ENCODE peak calls at places on chromosome 19, in eight cellular contexts. One of them, this sample, is unnamed. For H3K4me1, the result is how much of the 10 kb centered on the place peaks cover.

GRCh38 chr19:1412323-1412923 is 5.0 kb downstream of the DAZAP1 start:
- DNase-seq in ovary: no peak
- DNase-seq in spleen: no peak
- DNase-seq in K562: no peak
- DNase-seq in A549: no peak
- DNase-seq in body of pancreas: no peak
- DNase-seq in uterus: no peak
- DNase-seq in right lobe of liver: no peak
- DNase-seq in this sample: no peak

GRCh38 chr19:16970821-16971220 is 55.8 kb downstream of the CPAMD8 start:
- DNase-seq in right lobe of liver: no peak
- DNase-seq in K562: no peak
- DNase-seq in uterus: no peak
- DNase-seq in A549: no peak
- DNase-seq in spleen: peak
- DNase-seq in ovary: no peak
- DNase-seq in body of pancreas: no peak
- DNase-seq in this sample: no peak

GRCh38 chr19:39963860-39964259 is 7.1 kb upstream of the PSMC4 start:
- DNase-seq in body of pancreas: no peak
- DNase-seq in uterus: no peak
- DNase-seq in right lobe of liver: no peak
- DNase-seq in spleen: no peak
- DNase-seq in ovary: no peak
- DNase-seq in K562: no peak
- DNase-seq in A549: no peak
- DNase-seq in this sample: no peak

GRCh38 chr19:45172173-45172572 is 5.9 kb downstream of the TRAPPC6A start:
- DNase-seq in right lobe of liver: no peak
- DNase-seq in body of pancreas: no peak
- DNase-seq in ovary: no peak
- DNase-seq in A549: no peak
- DNase-seq in spleen: no peak
- DNase-seq in K562: no peak
- DNase-seq in uterus: no peak
- DNase-seq in this sample: no peak

GRCh38 chr19:38401148-38401547 is 1.7 kb upstream of the FAM98C start:
- DNase-seq in spleen: no peak
- DNase-seq in A549: no peak
- DNase-seq in uterus: no peak
- DNase-seq in ovary: no peak
- DNase-seq in K562: no peak
- DNase-seq in right lobe of liver: no peak
- DNase-seq in body of pancreas: no peak
- DNase-seq in this sample: no peak

GRCh38 chr19:2337329-2337707 is 8.8 kb downstream of the SPPL2B start:
- DNase-seq in spleen: no peak
- DNase-seq in body of pancreas: peak
- DNase-seq in ovary: peak
- DNase-seq in K562: no peak
- DNase-seq in right lobe of liver: no peak
- DNase-seq in A549: no peak
- DNase-seq in uterus: peak
- DNase-seq in this sample: no peak

GRCh38 chr19:34269968-34270621 is 15.7 kb downstream of the GARRE1 start:
- DNase-seq in right lobe of liver: peak
- DNase-seq in A549: no peak
- DNase-seq in uterus: peak
- DNase-seq in ovary: no peak
- DNase-seq in K562: no peak
- DNase-seq in spleen: peak
- DNase-seq in body of pancreas: peak
- DNase-seq in this sample: peak

GRCh38 chr19:33261511-33262192 is 36.0 kb upstream of the SLC7A10 start:
- DNase-seq in A549: no peak
- DNase-seq in ovary: no peak
- DNase-seq in K562: no peak
- DNase-seq in right lobe of liver: no peak
- DNase-seq in body of pancreas: no peak
- DNase-seq in spleen: no peak
- DNase-seq in uterus: no peak
- DNase-seq in this sample: no peak

GRCh38 chr19:55312621-55313117 is 12.5 kb downstream of the TMEM150B start:
- DNase-seq in uterus: no peak
- DNase-seq in ovary: peak
- DNase-seq in A549: no peak
- DNase-seq in K562: no peak
- DNase-seq in right lobe of liver: no peak
- DNase-seq in spleen: no peak
- DNase-seq in body of pancreas: no peak
- DNase-seq in this sample: no peak

GRCh38 chr19:1510807-1511206 is 2.0 kb downstream of the ADAMTSL5 start:
- DNase-seq in body of pancreas: no peak
- DNase-seq in ovary: no peak
- DNase-seq in A549: no peak
- DNase-seq in right lobe of liver: no peak
- DNase-seq in uterus: no peak
- DNase-seq in K562: no peak
- DNase-seq in spleen: no peak
- DNase-seq in this sample: no peak

GRCh38 chr19:21463449-21464105 is 41.8 kb upstream of the ZNF429 start:
- DNase-seq in ovary: peak
- DNase-seq in spleen: peak
- DNase-seq in uterus: no peak
- DNase-seq in right lobe of liver: no peak
- DNase-seq in body of pancreas: peak
- DNase-seq in A549: no peak
- DNase-seq in K562: peak
- DNase-seq in this sample: peak

GRCh38 chr19:16042533-16043085 is 33.7 kb upstream of the TPM4 start:
- DNase-seq in uterus: no peak
- DNase-seq in right lobe of liver: no peak
- DNase-seq in A549: no peak
- DNase-seq in body of pancreas: no peak
- DNase-seq in spleen: no peak
- DNase-seq in ovary: no peak
- DNase-seq in K562: no peak
- DNase-seq in this sample: no peak

GRCh38 chr19:3576696-3577443 is 4.1 kb downstream of the HMG20B start:
- DNase-seq in spleen: no peak
- DNase-seq in body of pancreas: no peak
- DNase-seq in A549: no peak
- DNase-seq in uterus: peak
- DNase-seq in K562: peak
- DNase-seq in ovary: peak
- DNase-seq in right lobe of liver: peak
- DNase-seq in this sample: peak

GRCh38 chr19:13150919-13151604 is 851 bp downstream of the IER2 start:
- DNase-seq in uterus: peak
- DNase-seq in K562: peak
- DNase-seq in right lobe of liver: peak
- DNase-seq in body of pancreas: peak
- DNase-seq in A549: no peak
- DNase-seq in spleen: peak
- DNase-seq in ovary: peak
- DNase-seq in this sample: peak

GRCh38 chr19:46287585-46287984 is 9.3 kb upstream of the HIF3A start:
- DNase-seq in ovary: no peak
- DNase-seq in K562: no peak
- DNase-seq in body of pancreas: no peak
- DNase-seq in right lobe of liver: no peak
- DNase-seq in spleen: no peak
- DNase-seq in uterus: no peak
- DNase-seq in A549: no peak
- DNase-seq in this sample: no peak

GRCh38 chr19:13042443-13043130 is 47.3 kb downstream of the NFIX start:
- DNase-seq in spleen: no peak
- DNase-seq in right lobe of liver: no peak
- DNase-seq in ovary: no peak
- DNase-seq in uterus: no peak
- DNase-seq in body of pancreas: no peak
- DNase-seq in K562: no peak
- DNase-seq in A549: no peak
- DNase-seq in this sample: no peak

GRCh38 chr19:45917421-45918091 is 3.0 kb upstream of the NANOS2 start:
- DNase-seq in body of pancreas: no peak
- DNase-seq in K562: no peak
- DNase-seq in A549: no peak
- DNase-seq in ovary: no peak
- DNase-seq in spleen: no peak
- DNase-seq in uterus: no peak
- DNase-seq in right lobe of liver: no peak
- DNase-seq in this sample: no peak

GRCh38 chr19:35153701-35154534 is 617 bp upstream of the FXYD5 start:
- DNase-seq in A549: peak
- DNase-seq in uterus: no peak
- DNase-seq in right lobe of liver: no peak
- DNase-seq in ovary: peak
- DNase-seq in spleen: peak
- DNase-seq in body of pancreas: no peak
- DNase-seq in K562: peak
- DNase-seq in this sample: no peak

GRCh38 chr19:39941615-39942507 is 7.4 kb upstream of the FCGBP start:
- DNase-seq in uterus: no peak
- DNase-seq in K562: no peak
- DNase-seq in body of pancreas: no peak
- DNase-seq in A549: no peak
- DNase-seq in ovary: no peak
- DNase-seq in spleen: no peak
- DNase-seq in right lobe of liver: no peak
- DNase-seq in this sample: no peak

GRCh38 chr19:55441692-55442321 is 1.3 kb downstream of the SHISA7 start:
- DNase-seq in right lobe of liver: peak
- DNase-seq in body of pancreas: no peak
- DNase-seq in A549: no peak
- DNase-seq in spleen: no peak
- DNase-seq in ovary: no peak
- DNase-seq in uterus: no peak
- DNase-seq in K562: peak
- DNase-seq in this sample: no peak

GRCh38 chr19:51621178-51621577 is 9.0 kb downstream of the SIGLEC5 start:
- DNase-seq in ovary: no peak
- DNase-seq in body of pancreas: no peak
- DNase-seq in spleen: no peak
- DNase-seq in right lobe of liver: peak
- DNase-seq in A549: no peak
- DNase-seq in K562: no peak
- DNase-seq in uterus: no peak
- DNase-seq in this sample: no peak

GRCh38 chr19:42255766-42256750 is 1.1 kb upstream of the ERF start:
- DNase-seq in right lobe of liver: peak
- DNase-seq in A549: peak
- DNase-seq in spleen: peak
- DNase-seq in body of pancreas: no peak
- DNase-seq in K562: no peak
- DNase-seq in uterus: peak
- DNase-seq in ovary: peak
- DNase-seq in this sample: peak
- TF ChIP-seq CTCF in right lobe of liver: no peak
- TF ChIP-seq CTCF in A549: no peak
- TF ChIP-seq CTCF in spleen: no peak
- TF ChIP-seq CTCF in body of pancreas: no peak
- TF ChIP-seq CTCF in K562: no peak
- TF ChIP-seq CTCF in uterus: no peak
- TF ChIP-seq CTCF in ovary: no peak
- TF ChIP-seq CTCF in this sample: no peak

DNA sequence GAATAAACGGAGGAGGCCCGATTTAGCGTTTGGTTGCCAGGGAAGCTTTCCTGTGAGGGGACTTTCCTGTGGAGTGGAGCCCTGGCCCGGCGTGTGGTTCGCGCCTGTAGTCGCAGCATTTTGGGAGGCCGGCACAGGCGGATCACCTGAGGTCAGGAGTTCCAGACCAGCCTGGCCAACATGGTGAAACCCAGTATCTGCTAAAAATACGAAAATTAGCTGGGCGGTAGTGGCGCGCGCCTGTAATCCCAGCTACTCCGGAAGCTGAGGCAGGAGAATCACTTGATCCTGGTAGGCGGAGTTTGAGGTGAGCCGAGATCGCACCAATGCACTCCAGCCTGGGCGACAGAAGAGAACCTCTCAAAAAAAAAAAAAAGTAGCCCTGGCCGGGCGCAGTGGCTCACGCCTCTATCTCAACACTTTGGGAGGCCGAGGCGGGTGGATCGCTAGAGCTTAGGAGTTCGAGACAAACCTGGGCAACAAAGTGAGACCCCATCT is 6.9 kb downstream of the KANK3 start:
- DNase-seq in ovary: no peak
- DNase-seq in spleen: peak
- DNase-seq in uterus: no peak
- DNase-seq in right lobe of liver: no peak
- DNase-seq in K562: no peak
- DNase-seq in body of pancreas: no peak
- DNase-seq in A549: no peak
- DNase-seq in this sample: no peak
- H3K4me1 ChIP-seq in ovary: under half
- H3K4me1 ChIP-seq in spleen: half or more
- H3K4me1 ChIP-seq in uterus: under half
- H3K4me1 ChIP-seq in right lobe of liver: under half
- H3K4me1 ChIP-seq in K562: under half
- H3K4me1 ChIP-seq in body of pancreas: under half
- H3K4me1 ChIP-seq in A549: under half
- H3K4me1 ChIP-seq in this sample: under half

DNA sequence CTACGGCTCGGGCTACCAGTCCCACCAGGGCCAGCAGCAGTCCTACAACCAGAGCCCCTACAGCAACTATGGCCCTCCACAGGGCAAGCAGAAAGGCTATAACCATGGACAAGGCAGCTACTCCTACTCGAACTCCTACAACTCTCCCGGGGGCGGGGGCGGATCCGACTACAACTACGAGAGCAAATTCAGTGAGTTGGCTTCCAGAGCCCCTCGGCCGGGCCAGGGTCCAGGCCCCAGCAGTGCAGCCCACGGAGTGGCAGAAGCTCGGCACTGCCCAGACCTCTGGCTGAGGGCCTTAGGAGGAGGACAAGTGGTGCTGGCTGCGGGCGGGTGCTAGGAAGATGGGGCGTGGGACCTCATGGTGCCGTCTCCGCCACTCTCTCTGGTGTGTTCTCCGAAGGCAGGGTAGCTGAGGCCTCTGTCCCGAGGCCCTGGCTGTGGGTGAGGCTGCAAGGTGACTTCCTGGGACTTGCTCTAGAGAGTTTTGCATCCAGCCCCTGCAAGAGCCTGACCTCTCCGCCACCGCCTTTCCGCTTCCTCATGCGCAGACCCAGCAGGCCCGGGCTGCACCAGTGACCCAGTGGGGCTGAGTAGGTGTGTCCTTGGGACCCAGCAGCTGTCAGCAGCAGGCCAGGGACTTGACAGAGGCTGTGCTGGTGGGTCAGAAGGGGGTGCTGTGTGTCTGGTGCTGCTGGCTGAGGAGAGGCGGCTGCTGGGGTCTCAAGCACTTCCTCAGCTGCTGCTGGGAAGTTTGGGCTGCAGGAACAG is 13.5 kb upstream of the QTRT1 start:
- DNase-seq in ovary: no peak
- DNase-seq in right lobe of liver: no peak
- DNase-seq in body of pancreas: no peak
- DNase-seq in A549: no peak
- DNase-seq in uterus: no peak
- DNase-seq in spleen: no peak
- DNase-seq in K562: no peak
- DNase-seq in this sample: no peak
- TF ChIP-seq POLR2A in ovary: no peak
- TF ChIP-seq POLR2A in right lobe of liver: no peak
- TF ChIP-seq POLR2A in body of pancreas: no peak
- TF ChIP-seq POLR2A in A549: no peak
- TF ChIP-seq POLR2A in uterus: no peak
- TF ChIP-seq POLR2A in spleen: no peak
- TF ChIP-seq POLR2A in K562: no peak
- TF ChIP-seq POLR2A in this sample: no peak

GRCh38 chr19:19538077-19538764 is at the start of gene CILP2:
- DNase-seq in spleen: no peak
- DNase-seq in body of pancreas: peak
- DNase-seq in ovary: peak
- DNase-seq in A549: no peak
- DNase-seq in K562: peak
- DNase-seq in right lobe of liver: peak
- DNase-seq in uterus: no peak
- DNase-seq in this sample: no peak
- TF ChIP-seq CTCF in spleen: no peak
- TF ChIP-seq CTCF in body of pancreas: no peak
- TF ChIP-seq CTCF in ovary: no peak
- TF ChIP-seq CTCF in A549: no peak
- TF ChIP-seq CTCF in K562: no peak
- TF ChIP-seq CTCF in right lobe of liver: no peak
- TF ChIP-seq CTCF in uterus: no peak
- TF ChIP-seq CTCF in this sample: no peak

This sample was measured in adrenal gland.